ENCODE peak calls at places on chromosomes 2 and 18, in nine cellular contexts. X is prostate gland, Z is left lung, I is cardiac muscle cell, W is esophagus squamous epithelium, G is IMR-90, A is Peyer's patch, T is right atrium auricular region, J is left ventricle myocardium inferior. U is an unnamed sample.

GRCh38 chr18:55307505-55307904 is 280.5 kb downstream of the TCF4 start:
- DNase-seq in W (no peak), G (no peak), T (no peak), I (no peak), Z (no peak), A (no peak), X (no peak), J (no peak), U (no peak)

GRCh38 chr2:6973895-6974545 is 56.8 kb downstream of the RNF144A start:
- DNase-seq in W (no peak), G (no peak), J (no peak), A (no peak), Z (no peak), I (no peak), X (no peak), T (no peak), U (no peak)

GRCh38 chr2:23204650-23205049 is 180.3 kb upstream of the KLHL29 start:
- DNase-seq in G (no peak), X (no peak), I (no peak), W (no peak), T (no peak), J (no peak), A (no peak), Z (no peak), U (no peak)

GRCh38 chr2:239612133-239612532 is 211.3 kb upstream of the HDAC4 start:
- DNase-seq in G (no peak), Z (no peak), J (no peak), I (no peak), A (peak; percentile 30), T (peak; percentile 40), W (no peak), X (no peak), U (peak; percentile 7)

GRCh38 chr2:33129261-33129660 is 182.5 kb downstream of the LTBP1 start:
- DNase-seq in A (no peak), Z (no peak), I (no peak), G (no peak), W (no peak), J (no peak), T (no peak), X (no peak), U (no peak)

GRCh38 chr2:238636269-238637073 is 209.7 kb downstream of the ASB1 start:
- DNase-seq in Z (no peak), X (no peak), J (no peak), I (no peak), T (peak; percentile 13), A (no peak), G (peak; percentile 40), W (no peak), U (no peak)

GRCh38 chr2:14427982-14428567 is 204.4 kb upstream of the LRATD1 start:
- DNase-seq in T (no peak), W (no peak), X (peak; percentile 19), G (peak; percentile 53), Z (no peak), I (no peak), J (no peak), A (no peak), U (peak; percentile 38)

GRCh38 chr2:36695746-36696415 is 626 bp upstream of the VIT start:
- DNase-seq in X (no peak), W (no peak), A (no peak), G (peak; percentile 73), Z (no peak), I (no peak), T (no peak), J (no peak), U (no peak)

GRCh38 chr2:234257859-234258561 is 207.5 kb downstream of the SPP2 start:
- DNase-seq in X (peak; percentile 82), W (no peak), J (no peak), G (peak; percentile 99), A (no peak), Z (peak; percentile 63), I (peak; percentile 34), T (no peak), U (peak; percentile 37)

GRCh38 chr2:153595939-153596338 is 117.4 kb upstream of the RPRM start:
- DNase-seq in T (no peak), J (no peak), W (no peak), X (no peak), Z (no peak), A (no peak), I (peak; percentile 20), G (no peak), U (no peak)

GRCh38 chr2:109287838-109288237 is 158.8 kb downstream of the SH3RF3 start:
- DNase-seq in G (no peak), T (no peak), Z (no peak), J (no peak), A (no peak), X (no peak), I (no peak), W (no peak), U (no peak)
- TF ChIP-seq CTCF in G (no peak), T (no peak), Z (no peak), J (no peak), A (no peak), X (no peak), I (no peak), W (no peak), U (no peak)

DNA sequence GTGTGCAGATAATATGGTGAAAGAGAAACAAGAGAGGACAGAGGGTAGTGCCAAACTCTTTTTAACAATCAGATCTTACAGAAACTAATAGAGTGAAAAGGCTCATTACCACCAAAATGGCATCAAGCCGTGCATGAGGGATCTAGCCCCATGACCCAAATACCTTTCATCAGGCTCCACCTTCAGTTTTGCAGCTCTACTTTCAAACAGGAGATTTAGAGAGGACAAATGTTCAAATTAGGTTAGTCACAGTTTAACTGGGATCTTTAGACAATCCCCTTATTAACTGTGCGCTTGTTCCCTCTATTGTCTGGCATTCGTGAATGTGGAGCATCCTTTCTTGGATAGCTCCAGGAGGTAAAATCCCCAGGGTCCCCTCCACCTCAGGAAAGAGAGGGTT is 1209.3 kb upstream of the CHAC2 start:
- DNase-seq in T (no peak), W (no peak), A (no peak), I (no peak), Z (no peak), J (no peak), X (no peak), G (no peak), U (no peak)
- H3K27ac ChIP-seq in T (no peak overlapping the region), W (no peak overlapping the region), A (no peak overlapping the region), I (no peak overlapping the region), Z (no peak overlapping the region), J (no peak overlapping the region), X (no peak overlapping the region), G (no peak overlapping the region), U (no peak overlapping the region)

GRCh38 chr18:65975536-65975935 is 224.7 kb downstream of the CDH7 start:
- DNase-seq in J (no peak), Z (no peak), G (no peak), W (no peak), T (no peak), A (no peak), X (no peak), I (no peak), U (no peak)
- H3K4me1 ChIP-seq in J (no peaks in the 10 kb centered on the region), Z (no peaks in the 10 kb centered on the region), G (no peaks in the 10 kb centered on the region), W (no peaks in the 10 kb centered on the region), T (no peaks in the 10 kb centered on the region), A (no peaks in the 10 kb centered on the region), X (no peaks in the 10 kb centered on the region), I (no peaks in the 10 kb centered on the region), U (no peaks in the 10 kb centered on the region)

GRCh38 chr2:223949241-223949640 is 4.1 kb upstream of the WDFY1 start:
- DNase-seq in T (no peak), I (no peak), A (no peak), J (no peak), Z (no peak), X (no peak), W (no peak), G (no peak), U (no peak)
- TF ChIP-seq CTCF in T (no peak), I (no peak), A (no peak), J (no peak), Z (no peak), X (no peak), W (no peak), G (no peak), U (no peak)

GRCh38 chr2:241091201-241091600 is 10.9 kb downstream of the MTERF4 start:
- DNase-seq in Z (no peak), I (no peak), J (no peak), W (no peak), A (no peak), X (no peak), T (no peak), G (no peak), U (no peak)
- H3K27ac ChIP-seq in Z (no peak overlapping the region), I (no peak overlapping the region), J (no peak overlapping the region), W (no peak overlapping the region), A (no peak overlapping the region), X (peak overlapping the region; percentile 77), T (no peak overlapping the region), G (no peak overlapping the region), U (no peak overlapping the region)

DNA sequence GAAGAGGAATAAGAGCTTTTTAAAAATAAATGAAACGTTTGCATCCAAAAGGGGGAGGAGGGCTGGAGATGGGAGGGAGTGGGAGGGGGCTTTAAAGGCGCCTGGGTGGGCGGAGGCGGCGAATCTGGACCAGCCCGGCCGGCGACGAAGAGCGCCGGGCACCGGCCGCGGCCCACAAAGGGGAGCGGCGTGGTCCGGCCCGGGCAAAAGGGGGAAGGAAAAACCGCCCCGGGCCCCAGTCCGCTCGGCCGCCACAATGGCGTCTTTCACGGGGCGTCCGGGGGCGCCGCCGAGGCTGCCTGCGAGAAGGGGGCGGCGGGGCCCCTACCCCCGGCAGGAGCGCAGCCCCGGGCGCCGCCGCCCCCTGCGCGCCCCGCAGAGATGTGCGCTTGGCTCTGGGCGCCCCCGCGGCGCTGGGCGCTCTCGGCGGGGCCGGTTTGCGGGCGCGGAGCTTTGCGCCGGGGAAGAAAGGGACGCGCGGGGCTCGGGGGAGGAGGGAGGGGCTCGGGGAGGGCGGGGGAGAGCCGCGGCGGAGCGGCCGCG is 108.1 kb upstream of the KCTD1 start:
- DNase-seq in X (no peak), I (peak; percentile 42), G (no peak), J (peak; percentile 16), T (no peak), Z (no peak), W (no peak), A (no peak), U (no peak)
- H3K4me1 ChIP-seq in X (no peaks in the 10 kb centered on the region), I (peaks cover 12% of the 10 kb centered on the region), G (no peaks in the 10 kb centered on the region), J (peaks cover 36% of the 10 kb centered on the region), T (peaks cover 19% of the 10 kb centered on the region), Z (peaks cover 16% of the 10 kb centered on the region), W (peaks cover 9% of the 10 kb centered on the region), A (peaks cover 8% of the 10 kb centered on the region), U (no peaks in the 10 kb centered on the region)

DNA sequence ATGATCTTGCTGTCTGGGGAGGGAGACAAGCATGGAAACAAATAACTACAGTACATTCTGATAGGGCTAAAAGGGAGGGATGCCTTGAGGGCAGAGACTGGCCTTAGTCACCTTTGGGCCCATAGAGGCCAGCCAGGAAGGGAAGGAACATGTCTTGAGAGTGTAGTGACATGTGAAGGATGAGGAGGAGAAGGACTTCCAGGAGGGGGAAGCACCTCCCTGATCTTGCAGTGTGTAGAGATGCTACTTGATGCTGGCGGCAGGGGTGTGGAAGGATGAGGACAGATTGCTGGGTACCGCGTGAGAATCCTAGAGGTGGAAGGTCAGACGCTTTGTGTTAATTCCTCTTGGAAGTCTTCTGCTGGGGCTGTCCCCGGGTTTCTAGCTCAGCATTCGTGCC is 13.1 kb downstream of the TET3 start:
- DNase-seq in G (no peak), Z (no peak), X (no peak), A (no peak), J (no peak), I (no peak), T (no peak), W (no peak), U (no peak)
- TF ChIP-seq CTCF in G (peak; percentile 8), Z (no peak), X (no peak), A (no peak), J (no peak), I (no peak), T (no peak), W (no peak), U (no peak)

GRCh38 chr2:20609995-20610357 is 40.9 kb downstream of the HS1BP3 start:
- DNase-seq in X (no peak), W (no peak), J (no peak), T (no peak), Z (peak; percentile 22), A (no peak), G (no peak), I (no peak), U (no peak)
- H3K27ac ChIP-seq in X (no peak overlapping the region), W (peak overlapping the region; percentile 91), J (peak overlapping the region; percentile 95), T (peak overlapping the region; percentile 96), Z (no peak overlapping the region), A (no peak overlapping the region), G (no peak overlapping the region), I (no peak overlapping the region), U (peak overlapping the region; percentile 9)

U was measured in colonic mucosa.